ENCODE peak calls at places on chromosomes 16 and 17, in five cellular contexts. Z is cardiac muscle cell; O is Kasumi-1; S is stimulated activated CD4-positive, alpha-beta T cell treated with anti-CD3 and anti-CD28 coated beads, Interleukin-15, amount 100 ng/mL, for 24 hours; G is thoracic aorta. Y is an unnamed sample.

GRCh38 chr16:55543470-55543869 is 23.0 kb upstream of the CAPNS2 start:
- DNase-seq in Z (peak), O (peak), S (no peak), G (no peak), Y (no peak)

GRCh38 chr17:13792314-13792713 is 190.6 kb upstream of the HS3ST3A1 start:
- DNase-seq in G (no peak), O (no peak), S (no peak), Z (peak), Y (no peak)

GRCh38 chr17:17375826-17376225 is 72.7 kb downstream of the NT5M start:
- DNase-seq in S (no peak), O (no peak), Z (no peak), G (no peak), Y (no peak)

GRCh38 chr17:74437702-74438101 is 5.8 kb downstream of the GPRC5C start:
- DNase-seq in S (no peak), Z (no peak), O (peak), G (no peak), Y (no peak)

GRCh38 chr17:8031950-8032349 is 6.9 kb upstream of the ALOX15B start:
- DNase-seq in O (no peak), G (no peak), S (no peak), Z (no peak), Y (no peak)

GRCh38 chr16:19659554-19659953 is 58.5 kb downstream of the KNOP1 start:
- DNase-seq in S (no peak), Z (no peak), O (no peak), G (no peak), Y (no peak)

GRCh38 chr17:8151641-8152111 is 528 bp downstream of the PER1 start:
- DNase-seq in O (peak), Z (peak), S (peak), G (peak), Y (no peak)

GRCh38 chr17:4553669-4554068 is 1.5 kb downstream of the MYBBP1A start:
- DNase-seq in S (no peak), O (no peak), G (no peak), Z (no peak), Y (no peak)

GRCh38 chr17:45984368-45984767 is 14.7 kb upstream of the STH start:
- DNase-seq in O (no peak), Z (no peak), G (no peak), S (no peak), Y (no peak)

GRCh38 chr16:69727916-69728270 is 1.5 kb upstream of the NQO1 start:
- DNase-seq in Z (no peak), S (no peak), G (no peak), O (no peak), Y (no peak)

GRCh38 chr17:41516147-41516827 is 2.4 kb downstream of the KRT15 start:
- DNase-seq in S (no peak), G (no peak), O (no peak), Z (no peak), Y (no peak)

GRCh38 chr16:88749358-88749757 is 35.7 kb downstream of the PIEZO1 start:
- DNase-seq in G (no peak), O (no peak), S (no peak), Z (no peak), Y (no peak)

GRCh38 chr16:20051147-20051546 is 22.5 kb downstream of the GPR139 start:
- DNase-seq in S (no peak), Z (no peak), G (no peak), O (no peak), Y (no peak)

GRCh38 chr16:14186007-14186953 is 115.2 kb downstream of the MRTFB start:
- DNase-seq in S (no peak), G (peak), O (no peak), Z (peak), Y (peak)

GRCh38 chr16:1632638-1632970 is 20.4 kb downstream of the CRAMP1 start:
- DNase-seq in G (no peak), Z (no peak), S (no peak), O (no peak), Y (no peak)

GRCh38 chr17:30520882-30521281 is 43.7 kb downstream of the GOSR1 start:
- DNase-seq in Z (no peak), O (no peak), G (no peak), S (no peak), Y (no peak)

GRCh38 chr16:77551352-77551751 is 116.5 kb upstream of the ADAMTS18 start:
- DNase-seq in Z (no peak), S (no peak), G (no peak), O (no peak), Y (no peak)

GRCh38 chr17:42180411-42180921 is 476 bp downstream of the KCNH4 start:
- DNase-seq in O (no peak), G (no peak), S (no peak), Z (no peak), Y (no peak)

GRCh38 chr16:52912565-52913173 is 140.0 kb downstream of the CHD9NB start:
- DNase-seq in Z (peak), O (peak), S (peak), G (no peak), Y (no peak)

GRCh38 chr16:48911700-48912099 is 301.7 kb upstream of the N4BP1 start:
- DNase-seq in G (no peak), Z (peak), O (no peak), S (no peak), Y (no peak)

GRCh38 chr17:34131386-34131785 is 123.7 kb upstream of the CCL2 start:
- DNase-seq in S (no peak), O (no peak), Z (peak), G (no peak), Y (no peak)

GRCh38 chr17:74008196-74008595 is 195.3 kb upstream of the RPL38 start:
- DNase-seq in Z (no peak), S (peak), G (no peak), O (peak), Y (peak)

GRCh38 chr17:37824534-37825485 is 80.0 kb upstream of the HNF1B start:
- DNase-seq in S (no peak), G (no peak), Z (peak), O (peak), Y (no peak)

GRCh38 chr16:46972971-46973456 is 460 bp downstream of the DNAJA2 start:
- DNase-seq in O (peak), S (peak), Z (peak), G (no peak), Y (no peak)

GRCh38 chr16:59201821-59202220 is 467.7 kb upstream of the GOT2 start:
- DNase-seq in S (no peak), G (no peak), Z (no peak), O (no peak), Y (no peak)

GRCh38 chr16:81397058-81397878 is 47.3 kb upstream of the CMIP start:
- DNase-seq in G (no peak), O (no peak), Z (no peak), S (no peak), Y (no peak)

GRCh38 chr16:80936410-80936809 is 70.3 kb downstream of the CMC2 start:
- DNase-seq in S (no peak), O (no peak), Z (no peak), G (no peak), Y (no peak)

GRCh38 chr17:76434870-76435269 is 18.1 kb downstream of the UBE2O start:
- DNase-seq in O (no peak), Z (no peak), S (no peak), G (no peak), Y (no peak)

GRCh38 chr17:44767493-44767892 is 8.7 kb downstream of the ADAM11 start:
- DNase-seq in Z (no peak), S (no peak), O (no peak), G (no peak), Y (no peak)

GRCh38 chr17:73123606-73124320 is 31.3 kb upstream of the SLC39A11 start:
- DNase-seq in O (no peak), S (no peak), G (no peak), Z (no peak), Y (no peak)

GRCh38 chr16:67177743-67178699 is 5.7 kb downstream of the MATCAP1 start:
- DNase-seq in S (peak), G (no peak), Z (peak), O (peak), Y (no peak)

GRCh38 chr17:77842148-77842905 is 116.2 kb upstream of the TNRC6C start:
- DNase-seq in G (no peak), S (peak), Z (no peak), O (peak), Y (peak)